ENCODE peak calls at places on chromosomes 7 and 10, in five cellular contexts. M is H9, H is SK-N-SH, R is mammary epithelial cell, C is kidney. S is an unnamed sample.
A peak's percentile ranks its signal among the peaks of the same experiment; 100 is the strongest.

GRCh38 chr10:73225518-73225917 is 21.5 kb downstream of the DNAJC9 start:
- DNase-seq in M (no peak), H (no peak), R (peak; percentile 47), C (no peak), S (no peak)

GRCh38 chr7:39539816-39540215 is 26.4 kb upstream of the YAE1 start:
- DNase-seq in C (no peak), R (no peak), H (no peak), M (no peak), S (no peak)

GRCh38 chr7:152158801-152159587 is 133.5 kb downstream of the GALNT11 start:
- DNase-seq in C (no peak), M (no peak), H (no peak), R (no peak), S (no peak)

GRCh38 chr10:109259293-109259692 is 664.0 kb downstream of the XPNPEP1 start:
- DNase-seq in M (no peak), H (no peak), C (no peak), R (peak; percentile 5), S (no peak)

GRCh38 chr10:43048301-43049051 is 28.4 kb upstream of the RET start:
- DNase-seq in C (no peak), H (peak; percentile 24), R (no peak), M (no peak), S (no peak)

GRCh38 chr10:61845950-61846268 is 55.6 kb upstream of the ARID5B start:
- DNase-seq in H (no peak), R (no peak), M (no peak), C (no peak), S (no peak)

GRCh38 chr7:115679976-115680375 is 350.6 kb downstream of the TFEC start:
- DNase-seq in R (peak; percentile 29), C (no peak), M (peak; percentile 39), H (peak; percentile 4), S (peak; percentile 56)

GRCh38 chr7:7962851-7963250 is 5.7 kb upstream of the GLCCI1 start:
- DNase-seq in R (no peak), M (no peak), H (no peak), C (no peak), S (no peak)

GRCh38 chr10:22042557-22043326 is 39.2 kb upstream of the DNAJC1 start:
- DNase-seq in H (no peak), R (no peak), M (peak; percentile 54), C (no peak), S (no peak)

GRCh38 chr7:154424370-154424769 is 372.2 kb downstream of the DPP6 start:
- DNase-seq in R (no peak), M (no peak), H (no peak), C (no peak), S (no peak)

GRCh38 chr10:109931153-109931552 is 7.8 kb upstream of the XPNPEP1 start:
- DNase-seq in M (no peak), R (no peak), H (no peak), C (no peak), S (no peak)

GRCh38 chr10:60883187-60883586 is 60.8 kb downstream of the RHOBTB1 start:
- DNase-seq in C (no peak), H (peak; percentile 29), R (peak; percentile 19), M (no peak), S (peak; percentile 26)

GRCh38 chr10:18545626-18546025 is 105.8 kb downstream of the NSUN6 start:
- DNase-seq in M (no peak), H (peak; percentile 40), R (no peak), C (no peak), S (no peak)

GRCh38 chr10:77383861-77384553 is 253.6 kb downstream of the KCNMA1 start:
- DNase-seq in R (no peak), H (no peak), C (no peak), M (no peak), S (no peak)

GRCh38 chr10:124646483-124647352 is 97.5 kb downstream of the FAM53B start:
- DNase-seq in M (no peak), C (peak; percentile 93), H (peak; percentile 68), R (no peak), S (peak; percentile 60)

GRCh38 chr10:95896066-95896850 is 11.5 kb upstream of the CC2D2B start:
- DNase-seq in M (no peak), C (no peak), R (no peak), H (no peak), S (no peak)

GRCh38 chr10:114616516-114616915 is 41.6 kb downstream of the ABLIM1 start:
- DNase-seq in R (no peak), M (no peak), H (no peak), C (no peak), S (no peak)
- H3K9ac ChIP-seq in R (no peak overlapping the region), M (no peak overlapping the region), H (no peak overlapping the region), C (no peak overlapping the region), S (no peak overlapping the region)

GRCh38 chr7:117381357-117381756 is 45.9 kb downstream of the ASZ1 start:
- DNase-seq in M (no peak), C (no peak), R (no peak), H (no peak), S (no peak)

GRCh38 chr7:117372073-117372472 is 49.2 kb upstream of the WNT2 start:
- DNase-seq in R (no peak), M (no peak), H (no peak), C (no peak), S (no peak)

GRCh38 chr7:117375380-117375779 is 51.9 kb downstream of the ASZ1 start:
- DNase-seq in M (no peak), H (no peak), C (no peak), R (peak; percentile 3), S (no peak)
- TF ChIP-seq CTCF in M (peak; percentile 38), H (peak; percentile 41), C (no peak), R (peak; percentile 30), S (no peak)

GRCh38 chr7:92657391-92657790 is 67.2 kb upstream of the FAM133B start:
- DNase-seq in H (no peak), M (no peak), C (no peak), R (no peak), S (no peak)
- H3K4me1 ChIP-seq in H (peaks cover 6% of the 10 kb centered on the region), M (no peaks in the 10 kb centered on the region), C (peaks cover 4% of the 10 kb centered on the region), R (peaks cover 4% of the 10 kb centered on the region), S (no peaks in the 10 kb centered on the region)

DNA sequence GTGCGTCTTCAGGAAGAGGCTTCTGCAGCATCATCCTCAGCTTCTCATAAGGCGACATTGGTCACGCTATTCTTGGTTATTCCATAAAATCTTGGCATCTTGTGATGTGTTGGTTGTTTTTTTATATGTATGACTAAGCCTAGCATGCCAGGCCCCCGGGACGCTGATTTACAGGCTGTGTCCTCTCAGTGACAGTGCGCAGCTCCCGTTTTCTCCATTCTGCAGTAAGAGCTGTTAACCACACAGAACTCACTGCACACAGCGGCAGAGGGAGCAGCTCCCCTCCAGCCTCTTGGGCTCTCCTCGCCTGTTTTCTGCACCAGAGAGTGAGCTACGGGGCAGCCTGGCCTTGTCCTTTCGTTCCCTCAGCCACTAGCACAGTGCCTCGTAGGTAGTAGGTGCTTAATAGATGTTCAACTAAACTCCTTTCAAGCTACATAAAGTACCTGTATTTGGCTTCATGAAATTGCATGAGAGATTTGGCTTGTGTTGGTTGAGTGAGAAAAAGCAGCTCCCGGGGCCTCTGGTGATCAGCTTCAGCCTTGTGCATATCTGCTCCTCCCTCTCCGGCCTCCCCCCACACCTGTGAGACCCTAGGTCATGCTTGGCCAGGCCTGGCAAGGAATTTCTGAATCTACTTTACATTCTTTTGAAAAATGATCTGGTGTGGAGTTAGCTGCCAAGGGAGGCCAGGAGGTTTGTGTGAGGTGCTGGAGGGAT is 116.2 kb downstream of the WDR37 start:
- DNase-seq in C (peak; percentile 50), M (no peak), R (no peak), H (no peak), S (no peak)
- H3K9ac ChIP-seq in C (no peak overlapping the region), M (no peak overlapping the region), R (no peak overlapping the region), H (no peak overlapping the region), S (no peak overlapping the region)

GRCh38 chr10:66627156-66627555 is 298.7 kb upstream of the LRRTM3 start:
- DNase-seq in R (peak; percentile 61), C (no peak), H (peak; percentile 27), M (peak; percentile 45), S (no peak)
- TF ChIP-seq CTCF in R (peak; percentile 69), C (peak; percentile 5), H (peak; percentile 44), M (peak; percentile 69), S (no peak)

GRCh38 chr7:84112771-84113170 is 81.8 kb downstream of the SEMA3A start:
- DNase-seq in H (no peak), R (no peak), C (no peak), M (no peak), S (no peak)

GRCh38 chr7:84113286-84113685 is 81.3 kb downstream of the SEMA3A start:
- DNase-seq in R (no peak), H (no peak), M (no peak), C (no peak), S (no peak)

GRCh38 chr7:84113906-84114875 is 80.4 kb downstream of the SEMA3A start:
- DNase-seq in R (no peak), M (no peak), C (no peak), H (no peak), S (no peak)

GRCh38 chr7:84110400-84110799 is 84.2 kb downstream of the SEMA3A start:
- DNase-seq in C (no peak), M (no peak), R (no peak), H (no peak), S (no peak)

GRCh38 chr7:84111842-84112241 is 82.7 kb downstream of the SEMA3A start:
- DNase-seq in R (no peak), C (no peak), M (no peak), H (no peak), S (no peak)
- H3K4me1 ChIP-seq in R (peaks cover 9% of the 10 kb centered on the region), C (no peaks in the 10 kb centered on the region), M (peaks cover 10% of the 10 kb centered on the region), H (peaks cover 2% of the 10 kb centered on the region), S (no peaks in the 10 kb centered on the region)

GRCh38 chr7:105352018-105352612 is 36.6 kb downstream of the SRPK2 start:
- DNase-seq in H (no peak), M (no peak), R (peak; percentile 68), C (peak; percentile 77), S (peak; percentile 65)
- H3K9ac ChIP-seq in H (no peak overlapping the region), M (no peak overlapping the region), R (no peak overlapping the region), C (no peak overlapping the region), S (peak overlapping the region; percentile 1)

DNA sequence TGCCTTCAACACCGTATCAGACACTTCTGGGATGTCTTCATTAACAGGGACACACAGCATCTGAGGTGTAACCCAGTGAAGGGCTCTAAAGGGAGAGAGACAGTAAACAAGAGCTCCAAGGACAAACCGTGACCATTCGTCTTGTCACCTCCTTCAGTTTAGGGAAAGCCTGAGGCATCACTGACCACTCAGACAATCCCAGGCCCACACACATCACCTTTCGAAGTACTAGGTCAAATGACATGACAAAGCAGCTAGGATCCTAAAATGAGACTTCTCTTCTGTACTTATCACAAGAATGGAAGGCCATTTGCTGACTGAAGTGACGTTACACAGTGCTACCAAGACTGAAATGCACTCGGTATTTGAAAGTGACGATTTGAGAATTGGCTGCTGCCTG is 200.7 kb upstream of the KCTD7 start:
- DNase-seq in C (no peak), R (no peak), M (no peak), H (no peak), S (no peak)
- TF ChIP-seq CTCF in C (no peak), R (no peak), M (no peak), H (no peak), S (no peak)

GRCh38 chr10:662686-663465 is 26.6 kb downstream of the DIP2C start:
- DNase-seq in C (no peak), M (no peak), H (no peak), R (no peak), S (no peak)

GRCh38 chr10:663466-663751 is 26.1 kb downstream of the DIP2C start:
- DNase-seq in C (no peak), R (no peak), H (no peak), M (no peak), S (no peak)

GRCh38 chr10:660413-660979 is 29.0 kb downstream of the DIP2C start:
- DNase-seq in R (no peak), H (no peak), C (no peak), M (no peak), S (no peak)

GRCh38 chr10:660980-661890 is 28.2 kb downstream of the DIP2C start:
- DNase-seq in H (no peak), R (no peak), M (no peak), C (no peak), S (peak; percentile 67)

GRCh38 chr10:661891-662605 is 27.4 kb downstream of the DIP2C start:
- DNase-seq in C (no peak), H (no peak), R (no peak), M (no peak), S (no peak)
- H3K4me1 ChIP-seq in C (peaks cover 29% of the 10 kb centered on the region), H (peaks cover 4% of the 10 kb centered on the region), R (no peaks in the 10 kb centered on the region), M (peaks cover 6% of the 10 kb centered on the region), S (peaks cover 5% of the 10 kb centered on the region)